ENCODE peak calls at places on chromosomes 2 and 18, in eight cellular contexts. E is endodermal cell; Z is activated T-helper 1 cell treated with anti-CD3 and anti-CD28 coated beads, Interleukin-2, amount 50 U/mL, for 16 hours; W is NCI-H1694; B is kidney epithelial cell; G is activated T-cell treated with anti-CD3 and anti-CD28 coated beads for 4 hours; M is B cell; S is RPMI8226. N is an unnamed sample.

GRCh38 chr2:18922276-18922675 is 332.9 kb upstream of the NT5C1B start:
- DNase-seq in Z (no peak), M (no peak), E (no peak), W (no peak), B (no peak), S (no peak), G (no peak), N (no peak)

GRCh38 chr2:960064-960736 is 9.6 kb downstream of the SNTG2 start:
- DNase-seq in G (no peak), Z (no peak), W (no peak), M (no peak), E (peak), S (no peak), B (no peak), N (no peak)

GRCh38 chr18:54957295-54957694 is 2.0 kb downstream of the CCDC68 start:
- DNase-seq in W (no peak), E (no peak), S (no peak), B (no peak), G (no peak), Z (no peak), M (no peak), N (no peak)

GRCh38 chr18:10213526-10213925 is 240.9 kb upstream of the APCDD1 start:
- DNase-seq in Z (no peak), B (no peak), G (no peak), S (peak), M (peak), E (no peak), W (no peak), N (peak)

GRCh38 chr2:150625741-150626140 is 138.3 kb upstream of the RND3 start:
- DNase-seq in Z (no peak), B (no peak), M (no peak), E (no peak), S (no peak), W (no peak), G (no peak), N (no peak)

GRCh38 chr2:95272299-95272751 is 1.9 kb upstream of the PROM2 start:
- DNase-seq in Z (no peak), G (no peak), S (no peak), W (no peak), M (no peak), E (peak), B (no peak), N (no peak)

GRCh38 chr2:44707945-44708645 is 233.4 kb upstream of the SIX3 start:
- DNase-seq in W (peak), G (no peak), E (no peak), Z (no peak), B (no peak), M (peak), S (peak), N (no peak)

GRCh38 chr2:120209427-120210233 is 13.6 kb downstream of the TMEM185B start:
- DNase-seq in E (no peak), S (no peak), W (no peak), G (no peak), M (no peak), Z (no peak), B (no peak), N (no peak)

GRCh38 chr2:205270689-205271088 is 411.6 kb upstream of the NRP2 start:
- DNase-seq in E (no peak), B (no peak), G (no peak), Z (no peak), S (no peak), M (no peak), W (no peak), N (no peak)

GRCh38 chr2:66581461-66582363 is 146.8 kb downstream of the MEIS1 start:
- DNase-seq in M (peak), Z (no peak), W (no peak), E (peak), B (no peak), S (no peak), G (no peak), N (no peak)

GRCh38 chr2:202158796-202159195 is 79.6 kb downstream of the SUMO1 start:
- DNase-seq in Z (no peak), W (peak), B (no peak), G (no peak), S (no peak), E (no peak), M (no peak), N (no peak)

N was measured in brain microvascular endothelial cell.